ENCODE peak calls at places on chromosomes 7 and 10, in five cellular contexts. H, P, M, F and D are unnamed samples.

GRCh38 chr7:17706734-17707133 is 233.6 kb downstream of the SNX13 start:
- DNase-seq in P (peak), F (no peak), M (peak), H (peak), D (peak)

GRCh38 chr10:99976886-99977391 is 32.8 kb downstream of the DNMBP start:
- DNase-seq in F (no peak), H (no peak), P (no peak), M (no peak), D (no peak)

GRCh38 chr7:52017802-52018679 is 701.4 kb upstream of the COBL start:
- DNase-seq in H (peak), F (no peak), P (peak), M (no peak), D (no peak)

GRCh38 chr7:55426676-55427075 is 61.5 kb downstream of the LANCL2 start:
- DNase-seq in P (no peak), H (no peak), M (no peak), F (no peak), D (no peak)

GRCh38 chr7:140656548-140657515 is 15.9 kb upstream of the ADCK2 start:
- DNase-seq in P (no peak), H (no peak), M (no peak), F (no peak), D (peak)

GRCh38 chr10:48802611-48803046 is 118.0 kb downstream of the WDFY4 start:
- DNase-seq in M (peak), F (peak), H (no peak), P (no peak), D (peak)

GRCh38 chr10:59234814-59235429 is 58.5 kb downstream of the PHYHIPL start:
- DNase-seq in F (no peak), H (no peak), P (no peak), M (no peak), D (no peak)

GRCh38 chr7:66758964-66759628 is 18.6 kb downstream of the RABGEF1 start:
- DNase-seq in P (no peak), M (no peak), H (no peak), F (no peak), D (no peak)

GRCh38 chr7:55469271-55469681 is 103.0 kb downstream of the VOPP1 start:
- DNase-seq in F (no peak), P (no peak), M (no peak), H (no peak), D (no peak)

GRCh38 chr7:105387621-105388372 is 924 bp downstream of the SRPK2 start:
- DNase-seq in P (no peak), M (no peak), F (peak), H (peak), D (peak)

GRCh38 chr10:70585555-70586243 is 16.8 kb downstream of the PRF1 start:
- DNase-seq in H (no peak), F (no peak), M (no peak), P (no peak), D (peak)

GRCh38 chr7:28375729-28376128 is 36.6 kb upstream of the CREB5 start:
- DNase-seq in M (no peak), P (no peak), H (no peak), F (no peak), D (no peak)

DNA sequence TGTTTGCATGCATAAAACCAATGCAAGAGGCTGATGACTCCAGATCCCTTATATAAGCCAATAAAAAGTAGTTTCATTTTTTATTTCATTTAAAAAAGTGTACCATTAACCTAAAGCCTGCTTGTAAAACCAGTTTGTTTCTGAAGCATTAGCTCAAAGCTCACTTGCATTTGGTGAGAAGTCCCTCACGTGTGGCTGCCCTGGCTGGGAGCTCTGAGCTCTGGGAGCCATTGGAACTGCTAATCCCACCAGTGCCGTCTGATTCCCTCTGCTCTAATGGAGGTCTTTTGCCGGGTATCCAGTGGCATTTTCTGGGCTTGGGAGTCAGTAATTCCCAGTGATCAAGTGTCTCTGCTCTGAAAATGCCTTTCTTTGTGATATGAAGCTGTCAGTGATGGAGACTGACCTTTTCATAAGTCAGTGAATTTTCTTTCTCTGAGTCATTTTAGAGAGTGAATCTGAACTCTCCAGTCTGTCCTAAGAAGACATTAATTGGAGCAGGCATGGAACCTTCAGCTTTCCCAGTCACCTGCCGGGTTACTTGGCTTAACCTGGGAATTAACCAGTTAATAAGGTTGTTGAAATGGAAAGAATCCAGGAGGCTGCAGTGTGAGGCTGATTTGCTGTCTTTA is 36.9 kb upstream of the FAM20C start:
- DNase-seq in F (no peak), H (no peak), M (no peak), P (no peak), D (no peak)
- TF ChIP-seq TAF1 in F (no peak), H (no peak), M (no peak), P (no peak), D (no peak)

GRCh38 chr7:153550173-153550572 is 502.0 kb upstream of the DPP6 start:
- DNase-seq in H (no peak), M (no peak), F (no peak), P (no peak), D (no peak)
- TF ChIP-seq POLR2A in H (no peak), M (no peak), F (no peak), P (no peak), D (no peak)

DNA sequence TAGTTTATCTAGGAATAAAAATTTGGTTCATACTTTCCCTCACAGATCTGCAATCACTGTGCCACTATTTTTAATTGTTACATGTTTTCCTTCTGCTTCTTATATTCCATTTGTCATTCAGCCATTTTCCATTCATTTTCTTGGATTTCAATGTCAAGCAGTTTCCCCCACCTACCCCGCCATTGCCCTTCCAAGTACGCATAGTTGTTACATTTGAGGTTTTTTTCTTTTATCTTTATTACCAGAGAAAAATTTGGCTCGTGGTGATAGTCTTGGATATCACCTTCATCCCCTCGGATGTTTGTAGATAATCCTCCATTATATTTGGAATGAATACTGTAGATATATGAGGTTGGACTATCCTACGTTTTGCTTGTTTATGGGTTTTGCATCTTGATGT is 159.7 kb downstream of the CRPPA start:
- DNase-seq in F (no peak), H (no peak), M (no peak), P (peak), D (no peak)
- TF ChIP-seq TAF1 in F (no peak), H (no peak), M (no peak), P (peak), D (no peak)

GRCh38 chr10:89644967-89645741 is at the start of gene PANK1:
- DNase-seq in H (peak), M (peak), P (peak), F (peak), D (peak)
- TF ChIP-seq POLR2A in H (no peak), M (peak), P (peak), F (peak), D (no peak)

GRCh38 chr7:24572421-24573007 is 738 bp upstream of the PALS2 start:
- DNase-seq in P (peak), F (no peak), H (no peak), M (no peak), D (no peak)

GRCh38 chr7:24573008-24573553 is at the start of gene PALS2:
- DNase-seq in F (peak), H (peak), M (no peak), P (peak), D (peak)

GRCh38 chr7:24573554-24574338 is 494 bp downstream of the PALS2 start:
- DNase-seq in M (no peak), H (peak), F (peak), P (peak), D (peak)

GRCh38 chr7:24574365-24574764 is 1.1 kb downstream of the PALS2 start:
- DNase-seq in F (no peak), M (no peak), H (no peak), P (peak), D (no peak)

GRCh38 chr7:24576171-24577052 is 3.2 kb downstream of the PALS2 start:
- DNase-seq in M (peak), P (peak), H (no peak), F (no peak), D (no peak)
- TF ChIP-seq TAF1 in M (no peak), P (no peak), H (no peak), F (no peak), D (no peak)

GRCh38 chr10:29956335-29956924 is 103.0 kb downstream of the JCAD start:
- DNase-seq in P (no peak), M (no peak), H (no peak), F (no peak), D (no peak)
- TF ChIP-seq POLR2A in P (no peak), M (no peak), H (no peak), F (no peak), D (no peak)

GRCh38 chr7:50978633-50979215 is 196.0 kb upstream of the GRB10 start:
- DNase-seq in M (no peak), F (no peak), H (no peak), P (no peak), D (no peak)

GRCh38 chr7:50981743-50982142 is 199.0 kb upstream of the GRB10 start:
- DNase-seq in M (no peak), F (no peak), P (no peak), H (no peak), D (no peak)

GRCh38 chr7:50988465-50988864 is 205.8 kb upstream of the GRB10 start:
- DNase-seq in H (no peak), M (no peak), F (no peak), P (no peak), D (no peak)

DNA sequence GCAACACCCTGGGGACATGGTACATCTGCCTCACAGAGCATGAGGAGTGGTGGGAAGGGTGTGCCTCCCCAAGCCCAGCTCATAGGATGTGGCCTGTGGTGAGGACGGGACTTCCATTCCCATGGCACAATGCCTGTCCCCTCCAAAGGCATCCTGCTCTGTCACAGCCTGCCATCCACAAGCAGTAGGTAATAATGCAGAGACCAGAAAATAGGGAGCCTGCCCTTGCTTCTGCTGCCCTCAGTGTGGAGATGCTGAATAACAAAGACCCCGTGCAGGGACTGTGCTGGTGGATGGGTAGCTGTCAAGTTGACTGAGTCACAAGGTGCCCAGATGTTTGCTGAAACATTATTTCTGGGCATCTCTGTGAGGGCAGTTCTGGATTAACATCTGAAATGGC is 199.9 kb upstream of the GRB10 start:
- DNase-seq in F (no peak), M (no peak), P (no peak), H (no peak), D (no peak)
- TF ChIP-seq TAF1 in F (no peak), M (no peak), P (no peak), H (no peak), D (no peak)